ENCODE peak calls at places on chromosomes 4 and X, in five cellular contexts. N, B, F, W and U are unnamed samples.

GRCh38 chr4:69787879-69788278 is 27.5 kb upstream of the SULT1B1 start:
- DNase-seq in F (no peak), B (no peak), N (no peak), W (no peak), U (no peak)

GRCh38 chr4:1798530-1799363 is 5.7 kb downstream of the FGFR3 start:
- DNase-seq in W (no peak), F (no peak), N (no peak), B (no peak), U (no peak)

GRCh38 chr4:147017081-147017480 is 71.4 kb upstream of the TTC29 start:
- DNase-seq in F (no peak), W (no peak), N (no peak), B (no peak), U (no peak)

GRCh38 chr4:124334119-124334518 is 378.4 kb downstream of the ANKRD50 start:
- DNase-seq in N (no peak), B (peak; percentile 67), F (peak; percentile 65), W (peak; percentile 78), U (peak; percentile 44)

GRCh38 chrX:7574325-7574724 is 268.6 kb upstream of the VCX start:
- DNase-seq in N (peak; percentile 12), B (peak; percentile 13), W (no peak), F (no peak), U (peak; percentile 20)

GRCh38 chr4:168059251-168059650 is 33.1 kb upstream of the ANXA10 start:
- DNase-seq in B (no peak), N (no peak), W (peak; percentile 51), F (no peak), U (no peak)

GRCh38 chrX:13067842-13068241 is 23.4 kb upstream of the FAM9C start:
- DNase-seq in N (no peak), W (no peak), F (no peak), B (no peak), U (no peak)

GRCh38 chr4:156545003-156545785 is 426.4 kb downstream of the PDGFC start:
- DNase-seq in B (no peak), N (no peak), F (no peak), W (peak; percentile 87), U (no peak)

GRCh38 chrX:49155243-49155899 is 7.2 kb upstream of the MAGIX start:
- DNase-seq in B (peak; percentile 50), F (peak; percentile 88), W (no peak), N (peak; percentile 56), U (no peak)

GRCh38 chr4:54187148-54187547 is 41.9 kb upstream of the PDGFRA start:
- DNase-seq in N (no peak), F (no peak), W (no peak), B (no peak), U (no peak)

GRCh38 chr4:164177186-164177585 is 576.7 kb upstream of the SMIM31 start:
- DNase-seq in B (no peak), N (no peak), F (no peak), W (no peak), U (no peak)

GRCh38 chr4:106033469-106033868 is 138.2 kb downstream of the NPNT start:
- DNase-seq in F (no peak), W (no peak), N (no peak), B (no peak), U (no peak)

GRCh38 chr4:94519925-94520789 is 68.4 kb downstream of the PDLIM5 start:
- DNase-seq in F (no peak), N (no peak), W (no peak), B (no peak), U (no peak)

GRCh38 chr4:158186815-158187214 is 14.0 kb upstream of the GASK1B start:
- DNase-seq in B (no peak), W (no peak), N (no peak), F (no peak), U (no peak)

GRCh38 chr4:184588893-184589292 is 60.4 kb downstream of the CASP3 start:
- DNase-seq in B (no peak), F (no peak), N (no peak), W (peak; percentile 54), U (no peak)

GRCh38 chr4:122665148-122665547 is 44.3 kb upstream of the IL21 start:
- DNase-seq in N (no peak), F (no peak), W (no peak), B (no peak), U (no peak)

GRCh38 chr4:11805837-11806236 is 377.1 kb upstream of the HS3ST1 start:
- DNase-seq in W (peak; percentile 30), F (peak; percentile 20), B (peak; percentile 0), N (no peak), U (no peak)

GRCh38 chrX:47191331-47191730 is 2.3 kb upstream of the UBA1 start:
- DNase-seq in N (peak; percentile 17), F (no peak), B (no peak), W (no peak), U (peak; percentile 6)

GRCh38 chr4:32161382-32161781 is 1441.2 kb downstream of the PCDH7 start:
- DNase-seq in F (no peak), W (no peak), B (peak; percentile 16), N (no peak), U (no peak)

GRCh38 chrX:133535066-133535465 is 119.8 kb upstream of the GPC4 start:
- DNase-seq in N (no peak), W (no peak), F (no peak), B (no peak), U (no peak)

GRCh38 chr4:71377561-71377960 is 38.7 kb downstream of the SLC4A4 start:
- DNase-seq in B (peak; percentile 68), W (peak; percentile 74), N (no peak), F (peak; percentile 42), U (no peak)

GRCh38 chr4:172045981-172046380 is 232.8 kb downstream of the GALNTL6 start:
- DNase-seq in B (no peak), W (no peak), N (no peak), F (no peak), U (no peak)

GRCh38 chr4:1539859-1540600 is 133.8 kb upstream of the NKX1-1 start:
- DNase-seq in N (no peak), B (no peak), W (no peak), F (no peak), U (no peak)

GRCh38 chr4:113645288-113645687 is 116.2 kb downstream of the CAMK2D start:
- DNase-seq in F (no peak), W (no peak), B (no peak), N (no peak), U (no peak)

GRCh38 chrX:119694601-119695534 is 1.9 kb upstream of the SEPTIN6 start:
- DNase-seq in N (peak; percentile 28), W (no peak), B (no peak), F (peak; percentile 42), U (no peak)

GRCh38 chrX:30831082-30831481 is 58.0 kb downstream of the TAB3 start:
- DNase-seq in F (no peak), N (no peak), W (no peak), B (no peak), U (no peak)

GRCh38 chr4:127400736-127401346 is 231.9 kb upstream of the INTU start:
- DNase-seq in W (peak; percentile 80), B (peak; percentile 55), F (peak; percentile 66), N (peak; percentile 71), U (peak; percentile 72)

GRCh38 chr4:7648813-7649395 is 214.2 kb upstream of the PSAPL1 start:
- DNase-seq in N (no peak), W (no peak), B (no peak), F (no peak), U (no peak)

GRCh38 chrX:9670136-9670905 is 95.3 kb downstream of the GPR143 start:
- DNase-seq in W (no peak), F (peak; percentile 16), B (peak; percentile 55), N (no peak), U (no peak)